ENCODE peak calls at places on chromosomes 11 and 22, in nine cellular contexts. One of them, this sample, is unnamed.

GRCh38 chr11:58654079-58654907 is 31.8 kb downstream of the CNTF start:
- DNase-seq in upper lobe of right lung: peak
- DNase-seq in OCI-LY7: peak
- DNase-seq in neural crest cell: peak
- DNase-seq in cardiac muscle cell: peak
- DNase-seq in PC-9: peak
- DNase-seq in astrocyte of the spinal cord: peak
- DNase-seq in tibial artery: peak
- DNase-seq in A549: peak
- DNase-seq in this sample: peak

GRCh38 chr11:2375964-2376551 is 1.1 kb upstream of the CD81 start:
- DNase-seq in tibial artery: no peak
- DNase-seq in A549: no peak
- DNase-seq in cardiac muscle cell: no peak
- DNase-seq in PC-9: no peak
- DNase-seq in upper lobe of right lung: peak
- DNase-seq in OCI-LY7: no peak
- DNase-seq in neural crest cell: no peak
- DNase-seq in astrocyte of the spinal cord: no peak
- DNase-seq in this sample: no peak

GRCh38 chr11:28966951-28967350 is 858.8 kb downstream of the METTL15 start:
- DNase-seq in OCI-LY7: no peak
- DNase-seq in tibial artery: no peak
- DNase-seq in cardiac muscle cell: no peak
- DNase-seq in A549: no peak
- DNase-seq in PC-9: no peak
- DNase-seq in neural crest cell: no peak
- DNase-seq in upper lobe of right lung: no peak
- DNase-seq in astrocyte of the spinal cord: peak
- DNase-seq in this sample: no peak

GRCh38 chr11:66653123-66653522 is 14.6 kb downstream of the RBM4 start:
- DNase-seq in OCI-LY7: no peak
- DNase-seq in neural crest cell: no peak
- DNase-seq in PC-9: peak
- DNase-seq in astrocyte of the spinal cord: no peak
- DNase-seq in A549: no peak
- DNase-seq in cardiac muscle cell: no peak
- DNase-seq in upper lobe of right lung: no peak
- DNase-seq in tibial artery: no peak
- DNase-seq in this sample: no peak

GRCh38 chr22:50672041-50672440 is 582 bp upstream of the SHANK3 start:
- DNase-seq in tibial artery: no peak
- DNase-seq in PC-9: no peak
- DNase-seq in cardiac muscle cell: no peak
- DNase-seq in neural crest cell: no peak
- DNase-seq in A549: no peak
- DNase-seq in upper lobe of right lung: no peak
- DNase-seq in OCI-LY7: no peak
- DNase-seq in astrocyte of the spinal cord: no peak
- DNase-seq in this sample: no peak

GRCh38 chr22:41395531-41396240 is 13.9 kb downstream of the TEF start:
- DNase-seq in astrocyte of the spinal cord: no peak
- DNase-seq in OCI-LY7: no peak
- DNase-seq in A549: no peak
- DNase-seq in upper lobe of right lung: no peak
- DNase-seq in tibial artery: no peak
- DNase-seq in cardiac muscle cell: no peak
- DNase-seq in PC-9: no peak
- DNase-seq in neural crest cell: no peak
- DNase-seq in this sample: no peak

GRCh38 chr11:125275905-125276634 is 111.5 kb downstream of the PKNOX2 start:
- DNase-seq in neural crest cell: no peak
- DNase-seq in tibial artery: no peak
- DNase-seq in A549: no peak
- DNase-seq in OCI-LY7: no peak
- DNase-seq in cardiac muscle cell: peak
- DNase-seq in astrocyte of the spinal cord: peak
- DNase-seq in upper lobe of right lung: no peak
- DNase-seq in PC-9: no peak
- DNase-seq in this sample: no peak

GRCh38 chr11:47983464-47984397 is 3.4 kb downstream of the PTPRJ start:
- DNase-seq in cardiac muscle cell: peak
- DNase-seq in upper lobe of right lung: no peak
- DNase-seq in astrocyte of the spinal cord: peak
- DNase-seq in neural crest cell: no peak
- DNase-seq in A549: peak
- DNase-seq in tibial artery: no peak
- DNase-seq in OCI-LY7: peak
- DNase-seq in PC-9: no peak
- DNase-seq in this sample: no peak

GRCh38 chr11:5335166-5335565 is 8.2 kb downstream of the OR51B5 start:
- DNase-seq in A549: no peak
- DNase-seq in cardiac muscle cell: no peak
- DNase-seq in astrocyte of the spinal cord: no peak
- DNase-seq in PC-9: no peak
- DNase-seq in tibial artery: no peak
- DNase-seq in upper lobe of right lung: no peak
- DNase-seq in OCI-LY7: no peak
- DNase-seq in neural crest cell: no peak
- DNase-seq in this sample: no peak

GRCh38 chr22:27474112-27474571 is 327.4 kb downstream of the MN1 start:
- DNase-seq in PC-9: peak
- DNase-seq in astrocyte of the spinal cord: peak
- DNase-seq in OCI-LY7: no peak
- DNase-seq in upper lobe of right lung: no peak
- DNase-seq in A549: no peak
- DNase-seq in tibial artery: no peak
- DNase-seq in cardiac muscle cell: no peak
- DNase-seq in neural crest cell: no peak
- DNase-seq in this sample: no peak

GRCh38 chr11:124884869-124885479 is 12.7 kb downstream of the ROBO4 start:
- DNase-seq in tibial artery: peak
- DNase-seq in cardiac muscle cell: no peak
- DNase-seq in upper lobe of right lung: no peak
- DNase-seq in neural crest cell: no peak
- DNase-seq in OCI-LY7: no peak
- DNase-seq in astrocyte of the spinal cord: no peak
- DNase-seq in PC-9: no peak
- DNase-seq in A549: no peak
- DNase-seq in this sample: no peak

GRCh38 chr11:116993599-116993998 is 104.6 kb downstream of the SIK3 start:
- DNase-seq in cardiac muscle cell: peak
- DNase-seq in A549: no peak
- DNase-seq in upper lobe of right lung: no peak
- DNase-seq in neural crest cell: peak
- DNase-seq in tibial artery: no peak
- DNase-seq in PC-9: no peak
- DNase-seq in OCI-LY7: peak
- DNase-seq in astrocyte of the spinal cord: peak
- DNase-seq in this sample: no peak

GRCh38 chr11:104792861-104793260 is 105.4 kb downstream of the CASP12 start:
- DNase-seq in A549: no peak
- DNase-seq in tibial artery: no peak
- DNase-seq in OCI-LY7: no peak
- DNase-seq in upper lobe of right lung: no peak
- DNase-seq in cardiac muscle cell: peak
- DNase-seq in PC-9: no peak
- DNase-seq in astrocyte of the spinal cord: no peak
- DNase-seq in neural crest cell: no peak
- DNase-seq in this sample: no peak

GRCh38 chr11:46238078-46238966 is 39.1 kb upstream of the CREB3L1 start:
- DNase-seq in cardiac muscle cell: peak
- DNase-seq in OCI-LY7: no peak
- DNase-seq in astrocyte of the spinal cord: peak
- DNase-seq in PC-9: peak
- DNase-seq in tibial artery: peak
- DNase-seq in neural crest cell: peak
- DNase-seq in upper lobe of right lung: peak
- DNase-seq in A549: peak
- DNase-seq in this sample: peak

GRCh38 chr11:93614111-93614784 is 47.2 kb upstream of the CEP295 start:
- DNase-seq in OCI-LY7: peak
- DNase-seq in PC-9: no peak
- DNase-seq in tibial artery: no peak
- DNase-seq in cardiac muscle cell: no peak
- DNase-seq in upper lobe of right lung: no peak
- DNase-seq in A549: peak
- DNase-seq in neural crest cell: peak
- DNase-seq in astrocyte of the spinal cord: no peak
- DNase-seq in this sample: no peak

GRCh38 chr11:88213406-88213805 is 38.2 kb upstream of the RAB38 start:
- DNase-seq in OCI-LY7: no peak
- DNase-seq in tibial artery: no peak
- DNase-seq in astrocyte of the spinal cord: no peak
- DNase-seq in cardiac muscle cell: no peak
- DNase-seq in neural crest cell: no peak
- DNase-seq in PC-9: no peak
- DNase-seq in upper lobe of right lung: no peak
- DNase-seq in A549: no peak
- DNase-seq in this sample: no peak

GRCh38 chr11:22466351-22466750 is 128.2 kb downstream of the SLC17A6 start:
- DNase-seq in tibial artery: no peak
- DNase-seq in upper lobe of right lung: no peak
- DNase-seq in astrocyte of the spinal cord: no peak
- DNase-seq in A549: no peak
- DNase-seq in PC-9: no peak
- DNase-seq in neural crest cell: no peak
- DNase-seq in OCI-LY7: no peak
- DNase-seq in cardiac muscle cell: no peak
- DNase-seq in this sample: no peak

GRCh38 chr11:65871811-65872548 is 620 bp downstream of the EFEMP2 start:
- DNase-seq in astrocyte of the spinal cord: peak
- DNase-seq in A549: no peak
- DNase-seq in OCI-LY7: no peak
- DNase-seq in upper lobe of right lung: peak
- DNase-seq in PC-9: no peak
- DNase-seq in cardiac muscle cell: peak
- DNase-seq in tibial artery: peak
- DNase-seq in neural crest cell: no peak
- DNase-seq in this sample: no peak

GRCh38 chr22:40009231-40009769 is 14.5 kb downstream of the FAM83F start:
- DNase-seq in upper lobe of right lung: no peak
- DNase-seq in OCI-LY7: no peak
- DNase-seq in tibial artery: no peak
- DNase-seq in neural crest cell: no peak
- DNase-seq in astrocyte of the spinal cord: peak
- DNase-seq in PC-9: peak
- DNase-seq in cardiac muscle cell: no peak
- DNase-seq in A549: no peak
- DNase-seq in this sample: no peak

GRCh38 chr22:26894766-26895485 is 237.5 kb downstream of the MIAT start:
- DNase-seq in A549: peak
- DNase-seq in neural crest cell: no peak
- DNase-seq in OCI-LY7: no peak
- DNase-seq in upper lobe of right lung: no peak
- DNase-seq in tibial artery: no peak
- DNase-seq in cardiac muscle cell: peak
- DNase-seq in astrocyte of the spinal cord: peak
- DNase-seq in PC-9: peak
- DNase-seq in this sample: no peak

GRCh38 chr22:47633111-47633510 is 870.7 kb downstream of the TBC1D22A start:
- DNase-seq in astrocyte of the spinal cord: no peak
- DNase-seq in upper lobe of right lung: peak
- DNase-seq in PC-9: no peak
- DNase-seq in neural crest cell: no peak
- DNase-seq in OCI-LY7: no peak
- DNase-seq in A549: no peak
- DNase-seq in cardiac muscle cell: no peak
- DNase-seq in tibial artery: no peak
- DNase-seq in this sample: no peak
- TF ChIP-seq CTCF in astrocyte of the spinal cord: no peak
- TF ChIP-seq CTCF in upper lobe of right lung: no peak
- TF ChIP-seq CTCF in PC-9: no peak
- TF ChIP-seq CTCF in neural crest cell: no peak
- TF ChIP-seq CTCF in OCI-LY7: no peak
- TF ChIP-seq CTCF in A549: no peak
- TF ChIP-seq CTCF in cardiac muscle cell: no peak
- TF ChIP-seq CTCF in tibial artery: no peak
- TF ChIP-seq CTCF in this sample: no peak

DNA sequence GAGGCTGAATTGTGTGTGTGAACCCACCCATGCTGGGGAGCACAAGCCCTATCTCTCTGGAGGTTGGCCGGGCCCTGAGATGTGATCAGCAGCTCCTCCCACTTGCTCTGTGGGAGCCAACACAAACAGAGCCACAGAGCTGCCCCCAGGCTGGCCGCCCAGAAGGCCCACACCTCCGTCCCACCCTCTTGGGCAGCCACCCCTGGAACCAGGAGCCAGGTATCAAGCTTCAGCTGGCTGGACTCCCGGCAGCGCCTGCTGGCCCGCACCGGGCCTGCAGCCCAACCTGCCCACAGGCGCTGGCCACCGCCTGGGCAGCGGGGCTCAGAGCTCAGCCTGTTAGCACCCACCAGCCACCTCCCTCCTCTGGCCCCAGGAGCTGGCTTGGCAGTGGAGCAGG is 451.0 kb downstream of the SOX6 start:
- DNase-seq in cardiac muscle cell: no peak
- DNase-seq in tibial artery: no peak
- DNase-seq in A549: no peak
- DNase-seq in astrocyte of the spinal cord: no peak
- DNase-seq in neural crest cell: no peak
- DNase-seq in OCI-LY7: no peak
- DNase-seq in upper lobe of right lung: peak
- DNase-seq in PC-9: no peak
- DNase-seq in this sample: no peak
- TF ChIP-seq CTCF in cardiac muscle cell: no peak
- TF ChIP-seq CTCF in tibial artery: no peak
- TF ChIP-seq CTCF in A549: no peak
- TF ChIP-seq CTCF in astrocyte of the spinal cord: no peak
- TF ChIP-seq CTCF in neural crest cell: no peak
- TF ChIP-seq CTCF in OCI-LY7: no peak
- TF ChIP-seq CTCF in upper lobe of right lung: no peak
- TF ChIP-seq CTCF in PC-9: no peak
- TF ChIP-seq CTCF in this sample: no peak

GRCh38 chr11:843086-843704 is 543 bp downstream of the TSPAN4 start:
- DNase-seq in A549: no peak
- DNase-seq in neural crest cell: no peak
- DNase-seq in upper lobe of right lung: no peak
- DNase-seq in PC-9: no peak
- DNase-seq in OCI-LY7: no peak
- DNase-seq in cardiac muscle cell: no peak
- DNase-seq in astrocyte of the spinal cord: no peak
- DNase-seq in tibial artery: no peak
- DNase-seq in this sample: no peak
- TF ChIP-seq CTCF in A549: no peak
- TF ChIP-seq CTCF in neural crest cell: peak
- TF ChIP-seq CTCF in upper lobe of right lung: peak
- TF ChIP-seq CTCF in PC-9: no peak
- TF ChIP-seq CTCF in OCI-LY7: peak
- TF ChIP-seq CTCF in cardiac muscle cell: no peak
- TF ChIP-seq CTCF in astrocyte of the spinal cord: no peak
- TF ChIP-seq CTCF in tibial artery: no peak
- TF ChIP-seq CTCF in this sample: no peak

GRCh38 chr11:69912911-69913451 is 93.8 kb upstream of the FGF3 start:
- DNase-seq in A549: peak
- DNase-seq in PC-9: peak
- DNase-seq in astrocyte of the spinal cord: no peak
- DNase-seq in neural crest cell: no peak
- DNase-seq in tibial artery: peak
- DNase-seq in OCI-LY7: peak
- DNase-seq in cardiac muscle cell: no peak
- DNase-seq in upper lobe of right lung: peak
- DNase-seq in this sample: no peak
- TF ChIP-seq CTCF in A549: peak
- TF ChIP-seq CTCF in PC-9: peak
- TF ChIP-seq CTCF in astrocyte of the spinal cord: peak
- TF ChIP-seq CTCF in neural crest cell: peak
- TF ChIP-seq CTCF in tibial artery: no peak
- TF ChIP-seq CTCF in OCI-LY7: peak
- TF ChIP-seq CTCF in cardiac muscle cell: peak
- TF ChIP-seq CTCF in upper lobe of right lung: peak
- TF ChIP-seq CTCF in this sample: no peak